ENCODE peak calls at places on chromosomes 4 and X, in five cellular contexts. Q is H9, C is thoracic aorta, Y is tibial artery, Z is AG04449. V is an unnamed sample.

GRCh38 chr4:124144302-124144701 is 568.2 kb downstream of the ANKRD50 start:
- DNase-seq in Y (no peak), C (no peak), Q (no peak), Z (no peak), V (no peak)

GRCh38 chrX:11016728-11017127 is 94.4 kb upstream of the HCCS start:
- DNase-seq in C (no peak), Y (no peak), Q (no peak), Z (no peak), V (no peak)

GRCh38 chr4:128863314-128864075 is 54.0 kb downstream of the JADE1 start:
- DNase-seq in Y (peak; percentile 84), Z (no peak), Q (peak; percentile 88), C (no peak), V (no peak)

GRCh38 chr4:105994841-105995240 is 99.6 kb downstream of the NPNT start:
- DNase-seq in Q (no peak), Y (no peak), C (no peak), Z (no peak), V (no peak)

GRCh38 chr4:26985836-26986235 is 125.2 kb downstream of the STIM2 start:
- DNase-seq in Z (no peak), C (no peak), Y (no peak), Q (no peak), V (no peak)

GRCh38 chr4:75655562-75655961 is 17.6 kb downstream of the G3BP2 start:
- DNase-seq in C (no peak), Y (no peak), Z (no peak), Q (no peak), V (no peak)

GRCh38 chrX:15206306-15206705 is 63.6 kb downstream of the ASB9 start:
- DNase-seq in C (no peak), Z (no peak), Q (no peak), Y (no peak), V (no peak)

GRCh38 chrX:154734101-154734781 is 16.6 kb downstream of the GAB3 start:
- DNase-seq in C (no peak), Y (peak; percentile 72), Q (no peak), Z (no peak), V (peak; percentile 49)

GRCh38 chrX:48613502-48614160 is 16.3 kb downstream of the WDR13 start:
- DNase-seq in Z (no peak), C (no peak), Y (no peak), Q (no peak), V (no peak)

GRCh38 chr4:100103671-100104070 is 86.6 kb downstream of the DDIT4L start:
- DNase-seq in Z (no peak), Q (no peak), Y (no peak), C (no peak), V (no peak)

GRCh38 chr4:111537861-111538260 is 607.4 kb upstream of the FAM241A start:
- DNase-seq in Y (no peak), Z (peak; percentile 69), C (no peak), Q (no peak), V (no peak)

GRCh38 chrX:97616883-97617510 is 733.3 kb downstream of the RPA4 start:
- DNase-seq in Z (peak; percentile 1), C (no peak), Q (no peak), Y (no peak), V (peak; percentile 50)

GRCh38 chrX:87914726-87915125 is 397.1 kb downstream of the KLHL4 start:
- DNase-seq in C (no peak), Q (no peak), Y (no peak), Z (no peak), V (no peak)

GRCh38 chr4:15717126-15717525 is 14.3 kb downstream of the BST1 start:
- DNase-seq in Y (no peak), Z (no peak), Q (no peak), C (no peak), V (no peak)

GRCh38 chr4:128347930-128348660 is 60.5 kb upstream of the PGRMC2 start:
- DNase-seq in C (no peak), Y (no peak), Q (no peak), Z (no peak), V (no peak)

GRCh38 chrX:18465051-18465450 is 39.6 kb downstream of the CDKL5 start:
- DNase-seq in C (no peak), Y (no peak), Q (no peak), Z (no peak), V (no peak)

GRCh38 chr4:113255628-113256027 is 206.2 kb downstream of the ANK2 start:
- DNase-seq in C (no peak), Z (no peak), Y (no peak), Q (no peak), V (no peak)

GRCh38 chrX:338281-338835 is 19.8 kb upstream of the GTPBP6 start:
- DNase-seq in Y (no peak), Z (no peak), C (no peak), Q (no peak), V (no peak)

GRCh38 chr4:142777045-142777743 is 68.9 kb downstream of the INPP4B start:
- DNase-seq in C (no peak), Y (no peak), Q (no peak), Z (no peak), V (no peak)

GRCh38 chrX:24085133-24085532 is 30.4 kb downstream of the EIF2S3 start:
- DNase-seq in Z (no peak), Q (no peak), Y (no peak), C (no peak), V (no peak)

GRCh38 chrX:24082446-24082845 is 27.7 kb downstream of the EIF2S3 start:
- DNase-seq in C (no peak), Z (no peak), Q (no peak), Y (no peak), V (no peak)

GRCh38 chrX:24080670-24081069 is 25.9 kb downstream of the EIF2S3 start:
- DNase-seq in Z (no peak), Y (no peak), Q (no peak), C (no peak), V (no peak)

GRCh38 chrX:24079405-24079804 is 24.6 kb downstream of the EIF2S3 start:
- DNase-seq in Y (no peak), C (no peak), Z (no peak), Q (no peak), V (no peak)

DNA sequence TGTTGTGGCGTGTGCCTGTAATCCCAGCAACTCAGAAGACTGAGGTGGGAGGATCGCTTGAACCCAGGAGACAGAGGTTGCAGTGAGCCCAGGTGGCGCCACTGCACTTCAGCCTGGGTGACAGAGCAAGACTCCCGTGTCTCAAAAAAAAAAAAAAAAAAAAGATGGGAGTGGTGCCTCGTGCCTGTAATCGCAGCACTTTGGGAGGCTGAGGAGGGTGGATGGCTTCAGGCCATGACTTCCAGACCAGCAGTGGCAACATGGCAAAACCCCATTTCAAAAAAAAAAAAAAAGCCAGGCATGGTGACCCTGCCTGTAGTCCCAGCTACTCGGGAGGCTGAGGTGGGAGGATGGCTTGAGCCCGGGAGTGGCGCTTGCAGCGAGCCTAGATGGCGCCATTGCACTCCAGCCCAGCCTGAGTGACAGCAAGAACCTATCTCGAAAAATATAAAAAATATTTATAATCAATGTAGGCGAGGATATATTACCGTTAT is 27.0 kb downstream of the EIF2S3 start:
- DNase-seq in C (no peak), Y (peak; percentile 71), Q (peak; percentile 85), Z (no peak), V (no peak)
- TF ChIP-seq CTCF in C (peak; percentile 16), Y (peak; percentile 33), Q (peak; percentile 73), Z (peak; percentile 49), V (peak; percentile 42)

DNA sequence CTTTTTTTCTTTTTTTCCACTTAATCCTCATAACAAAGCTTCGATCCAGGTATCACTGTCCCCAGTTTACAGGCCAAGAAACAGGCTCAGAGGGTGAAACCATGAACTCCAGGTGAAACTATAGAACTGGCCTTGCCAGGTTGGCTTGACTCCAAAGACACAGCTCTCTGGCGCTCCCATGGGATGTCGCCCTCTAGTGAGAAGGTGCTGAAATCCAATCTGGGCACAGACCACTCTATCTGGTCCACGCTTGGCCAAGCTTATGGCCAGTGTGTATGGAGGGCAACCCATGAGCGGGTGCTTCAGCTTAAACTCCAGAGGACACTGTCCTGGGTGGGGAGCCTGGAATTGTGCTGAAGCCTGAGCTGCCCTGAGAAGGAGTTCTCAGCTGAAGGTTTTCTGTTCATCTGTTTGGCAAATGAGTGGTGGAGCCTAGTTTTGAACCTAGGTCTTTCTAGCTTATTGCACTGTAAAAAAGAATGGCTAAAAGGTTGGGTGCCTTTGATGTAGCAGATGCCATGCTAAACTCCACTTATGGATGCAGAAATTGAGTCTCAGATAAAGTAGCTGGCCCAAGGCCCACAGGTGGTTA is 70.5 kb downstream of the SEL1L3 start:
- DNase-seq in Y (no peak), C (no peak), Q (peak; percentile 68), Z (no peak), V (no peak)
- TF ChIP-seq CTCF in Y (no peak), C (no peak), Q (peak; percentile 82), Z (peak; percentile 42), V (peak; percentile 20)

GRCh38 chrX:102154218-102154860 is 1.4 kb downstream of the BEX5 start:
- DNase-seq in Z (no peak), Q (peak; percentile 43), C (no peak), Y (no peak), V (no peak)
- TF ChIP-seq CTCF in Z (no peak), Q (peak; percentile 68), C (peak; percentile 32), Y (peak; percentile 35), V (no peak)

GRCh38 chr4:86901864-86902263 is 9.6 kb upstream of the C4orf36 start:
- DNase-seq in C (no peak), Y (no peak), Q (no peak), Z (no peak), V (no peak)

GRCh38 chr4:86896596-86896995 is 4.4 kb upstream of the C4orf36 start:
- DNase-seq in C (no peak), Z (no peak), Y (no peak), Q (no peak), V (no peak)

GRCh38 chr4:86895692-86896488 is 3.7 kb upstream of the C4orf36 start:
- DNase-seq in Q (no peak), C (no peak), Y (no peak), Z (peak; percentile 34), V (no peak)

GRCh38 chr4:86894465-86894864 is 2.2 kb upstream of the C4orf36 start:
- DNase-seq in C (no peak), Z (no peak), Y (no peak), Q (no peak), V (no peak)

GRCh38 chr4:86898562-86898961 is 6.3 kb upstream of the C4orf36 start:
- DNase-seq in C (no peak), Q (peak; percentile 42), Y (no peak), Z (no peak), V (no peak)
- TF ChIP-seq CTCF in C (no peak), Q (peak; percentile 70), Y (no peak), Z (peak; percentile 8), V (peak; percentile 13)

GRCh38 chr4:44738615-44739014 is 12.3 kb upstream of the GNPDA2 start:
- DNase-seq in Q (no peak), Z (no peak), C (no peak), Y (no peak), V (no peak)
- TF ChIP-seq CTCF in Q (peak; percentile 47), Z (peak; percentile 26), C (no peak), Y (no peak), V (no peak)

GRCh38 chrX:114584434-114584943 is 603 bp downstream of the HTR2C start:
- DNase-seq in Q (peak; percentile 90), Z (no peak), Y (no peak), C (no peak), V (no peak)
- TF ChIP-seq CTCF in Q (peak; percentile 23), Z (no peak), Y (no peak), C (no peak), V (no peak)

GRCh38 chr4:185592845-185593488 is 57.7 kb upstream of the PDLIM3 start:
- DNase-seq in Y (no peak), C (no peak), Z (no peak), Q (no peak), V (no peak)
- TF ChIP-seq CTCF in Y (no peak), C (no peak), Z (no peak), Q (no peak), V (no peak)